ENCODE peak calls at places on chromosomes 2 and 18, in eight cellular contexts. One of them, this sample, is unnamed.

GRCh38 chr2:234363011-234363487 is 133.8 kb downstream of the ARL4C start:
- DNase-seq in body of pancreas: no peak
- DNase-seq in GM23248: peak; percentile 36
- DNase-seq in GM04504: no peak
- DNase-seq in HEK293T: peak; percentile 36
- DNase-seq in A172: peak; percentile 98
- DNase-seq in A549: peak; percentile 98
- DNase-seq in activated CD4-positive, alpha-beta T cell treated with anti-CD3 and anti-CD28 coated beads, Interleukin-2, amount 50 U/mL, for 1 hour: no peak
- DNase-seq in this sample: no peak

GRCh38 chr2:233764264-233764663 is 4.2 kb downstream of the UGT1A1 start:
- DNase-seq in body of pancreas: no peak
- DNase-seq in GM23248: peak; percentile 65
- DNase-seq in GM04504: peak; percentile 38
- DNase-seq in HEK293T: no peak
- DNase-seq in A172: peak; percentile 29
- DNase-seq in A549: peak; percentile 66
- DNase-seq in activated CD4-positive, alpha-beta T cell treated with anti-CD3 and anti-CD28 coated beads, Interleukin-2, amount 50 U/mL, for 1 hour: no peak
- DNase-seq in this sample: peak; percentile 3

GRCh38 chr2:168373468-168373867 is 82.6 kb upstream of the CERS6 start:
- DNase-seq in body of pancreas: no peak
- DNase-seq in GM23248: no peak
- DNase-seq in GM04504: no peak
- DNase-seq in HEK293T: no peak
- DNase-seq in A172: no peak
- DNase-seq in A549: no peak
- DNase-seq in activated CD4-positive, alpha-beta T cell treated with anti-CD3 and anti-CD28 coated beads, Interleukin-2, amount 50 U/mL, for 1 hour: no peak
- DNase-seq in this sample: no peak

GRCh38 chr2:232493701-232494426 is 6.2 kb upstream of the ECEL1 start:
- DNase-seq in body of pancreas: no peak
- DNase-seq in GM23248: no peak
- DNase-seq in GM04504: no peak
- DNase-seq in HEK293T: no peak
- DNase-seq in A172: no peak
- DNase-seq in A549: no peak
- DNase-seq in activated CD4-positive, alpha-beta T cell treated with anti-CD3 and anti-CD28 coated beads, Interleukin-2, amount 50 U/mL, for 1 hour: no peak
- DNase-seq in this sample: no peak

GRCh38 chr18:13319629-13320028 is 101.1 kb downstream of the LDLRAD4 start:
- DNase-seq in body of pancreas: no peak
- DNase-seq in GM23248: no peak
- DNase-seq in GM04504: no peak
- DNase-seq in HEK293T: no peak
- DNase-seq in A172: no peak
- DNase-seq in A549: no peak
- DNase-seq in activated CD4-positive, alpha-beta T cell treated with anti-CD3 and anti-CD28 coated beads, Interleukin-2, amount 50 U/mL, for 1 hour: no peak
- DNase-seq in this sample: no peak

GRCh38 chr18:28204154-28204553 is 27.2 kb upstream of the CDH2 start:
- DNase-seq in body of pancreas: no peak
- DNase-seq in GM23248: peak; percentile 87
- DNase-seq in GM04504: peak; percentile 60
- DNase-seq in HEK293T: no peak
- DNase-seq in A172: peak; percentile 96
- DNase-seq in A549: peak; percentile 33
- DNase-seq in activated CD4-positive, alpha-beta T cell treated with anti-CD3 and anti-CD28 coated beads, Interleukin-2, amount 50 U/mL, for 1 hour: no peak
- DNase-seq in this sample: peak; percentile 80

GRCh38 chr2:66507673-66508127 is 72.8 kb downstream of the MEIS1 start:
- DNase-seq in body of pancreas: no peak
- DNase-seq in GM23248: no peak
- DNase-seq in GM04504: no peak
- DNase-seq in HEK293T: peak; percentile 55
- DNase-seq in A172: no peak
- DNase-seq in A549: no peak
- DNase-seq in activated CD4-positive, alpha-beta T cell treated with anti-CD3 and anti-CD28 coated beads, Interleukin-2, amount 50 U/mL, for 1 hour: no peak
- DNase-seq in this sample: no peak

GRCh38 chr2:43898134-43898957 is 59.6 kb downstream of the ABCG8 start:
- DNase-seq in body of pancreas: peak; percentile 74
- DNase-seq in GM23248: no peak
- DNase-seq in GM04504: no peak
- DNase-seq in HEK293T: peak; percentile 64
- DNase-seq in A172: no peak
- DNase-seq in A549: peak; percentile 76
- DNase-seq in activated CD4-positive, alpha-beta T cell treated with anti-CD3 and anti-CD28 coated beads, Interleukin-2, amount 50 U/mL, for 1 hour: no peak
- DNase-seq in this sample: no peak

GRCh38 chr2:188609321-188610049 is 317.8 kb downstream of the GULP1 start:
- DNase-seq in body of pancreas: no peak
- DNase-seq in GM23248: peak; percentile 7
- DNase-seq in GM04504: no peak
- DNase-seq in HEK293T: no peak
- DNase-seq in A172: no peak
- DNase-seq in A549: no peak
- DNase-seq in activated CD4-positive, alpha-beta T cell treated with anti-CD3 and anti-CD28 coated beads, Interleukin-2, amount 50 U/mL, for 1 hour: no peak
- DNase-seq in this sample: peak; percentile 31

GRCh38 chr2:189880963-189881362 is 96.7 kb downstream of the PMS1 start:
- DNase-seq in body of pancreas: no peak
- DNase-seq in GM23248: no peak
- DNase-seq in GM04504: no peak
- DNase-seq in HEK293T: no peak
- DNase-seq in A172: no peak
- DNase-seq in A549: no peak
- DNase-seq in activated CD4-positive, alpha-beta T cell treated with anti-CD3 and anti-CD28 coated beads, Interleukin-2, amount 50 U/mL, for 1 hour: no peak
- DNase-seq in this sample: no peak

GRCh38 chr2:241867776-241868420 is 1.6 kb upstream of the RTP5 start:
- DNase-seq in body of pancreas: no peak
- DNase-seq in GM23248: peak; percentile 17
- DNase-seq in GM04504: no peak
- DNase-seq in HEK293T: no peak
- DNase-seq in A172: no peak
- DNase-seq in A549: no peak
- DNase-seq in activated CD4-positive, alpha-beta T cell treated with anti-CD3 and anti-CD28 coated beads, Interleukin-2, amount 50 U/mL, for 1 hour: peak; percentile 27
- DNase-seq in this sample: no peak

GRCh38 chr2:70790079-70790963 is at the start of gene FIGLA:
- DNase-seq in body of pancreas: peak; percentile 15
- DNase-seq in GM23248: no peak
- DNase-seq in GM04504: no peak
- DNase-seq in HEK293T: no peak
- DNase-seq in A172: no peak
- DNase-seq in A549: no peak
- DNase-seq in activated CD4-positive, alpha-beta T cell treated with anti-CD3 and anti-CD28 coated beads, Interleukin-2, amount 50 U/mL, for 1 hour: no peak
- DNase-seq in this sample: no peak

GRCh38 chr2:234451242-234451641 is 45.6 kb downstream of the ARL4C start:
- DNase-seq in body of pancreas: no peak
- DNase-seq in GM23248: no peak
- DNase-seq in GM04504: no peak
- DNase-seq in HEK293T: no peak
- DNase-seq in A172: no peak
- DNase-seq in A549: no peak
- DNase-seq in activated CD4-positive, alpha-beta T cell treated with anti-CD3 and anti-CD28 coated beads, Interleukin-2, amount 50 U/mL, for 1 hour: no peak
- DNase-seq in this sample: no peak

GRCh38 chr2:172671506-172671905 is 64.1 kb upstream of the RAPGEF4 start:
- DNase-seq in body of pancreas: no peak
- DNase-seq in GM23248: peak; percentile 20
- DNase-seq in GM04504: no peak
- DNase-seq in HEK293T: no peak
- DNase-seq in A172: no peak
- DNase-seq in A549: no peak
- DNase-seq in activated CD4-positive, alpha-beta T cell treated with anti-CD3 and anti-CD28 coated beads, Interleukin-2, amount 50 U/mL, for 1 hour: no peak
- DNase-seq in this sample: no peak

This sample was measured in HS-5.